ENCODE peak calls at places on chromosomes 5 and 9, in eight cellular contexts. B is fibroblast of lung, Z is transverse colon, C is heart right ventricle, M is breast epithelium, I is tibial nerve, F is stomach, S is HAP-1. V is an unnamed sample. For H3K4me1, the result is how much of the 10 kb centered on the place peaks cover.

GRCh38 chr9:18393340-18394130 is 80.4 kb upstream of the ADAMTSL1 start:
- DNase-seq in C (peak), F (peak), B (peak), I (peak), Z (peak), M (peak), S (peak), V (no peak)

GRCh38 chr5:173513521-173513991 is 102.9 kb downstream of the BOD1 start:
- DNase-seq in M (no peak), C (no peak), Z (no peak), B (no peak), F (no peak), S (no peak), I (no peak), V (no peak)

GRCh38 chr5:55154893-55155292 is 5.1 kb upstream of the GPX8 start:
- DNase-seq in I (no peak), Z (no peak), S (no peak), C (no peak), F (no peak), B (peak), M (no peak), V (no peak)

GRCh38 chr5:59665086-59665831 is 228.3 kb downstream of the PDE4D start:
- DNase-seq in S (no peak), Z (no peak), B (peak), C (no peak), M (no peak), F (no peak), I (no peak), V (no peak)

GRCh38 chr9:2837915-2838314 is 6.0 kb downstream of the PUM3 start:
- DNase-seq in S (no peak), C (no peak), M (no peak), F (no peak), I (no peak), Z (no peak), B (peak), V (no peak)

GRCh38 chr9:21810881-21811280 is 8.4 kb downstream of the MTAP start:
- DNase-seq in C (no peak), F (no peak), Z (no peak), B (no peak), M (no peak), I (no peak), S (no peak), V (peak)

GRCh38 chr9:130479587-130479986 is 34.8 kb downstream of the ASS1 start:
- DNase-seq in S (no peak), B (no peak), I (no peak), F (no peak), C (no peak), M (no peak), Z (no peak), V (no peak)

GRCh38 chr9:109255394-109255793 is 65.5 kb downstream of the EPB41L4B start:
- DNase-seq in Z (no peak), C (no peak), M (no peak), I (no peak), S (no peak), B (no peak), F (no peak), V (no peak)

GRCh38 chr9:87836951-87837715 is 45.5 kb upstream of the SPATA31E1 start:
- DNase-seq in I (no peak), C (no peak), M (no peak), B (peak), F (no peak), Z (no peak), S (no peak), V (no peak)

GRCh38 chr5:14166437-14166836 is 23.3 kb downstream of the TRIO start:
- DNase-seq in M (no peak), Z (no peak), F (no peak), I (no peak), B (no peak), S (no peak), C (no peak), V (no peak)

GRCh38 chr5:14167211-14167845 is 24.2 kb downstream of the TRIO start:
- DNase-seq in F (no peak), B (peak), M (no peak), S (no peak), I (no peak), Z (no peak), C (no peak), V (no peak)

GRCh38 chr5:14168139-14168792 is 25.1 kb downstream of the TRIO start:
- DNase-seq in I (no peak), B (no peak), Z (no peak), S (no peak), F (no peak), C (no peak), M (no peak), V (no peak)

GRCh38 chr5:14171091-14171490 is 27.9 kb downstream of the TRIO start:
- DNase-seq in C (no peak), F (no peak), I (no peak), B (peak), Z (no peak), S (no peak), M (no peak), V (no peak)

DNA sequence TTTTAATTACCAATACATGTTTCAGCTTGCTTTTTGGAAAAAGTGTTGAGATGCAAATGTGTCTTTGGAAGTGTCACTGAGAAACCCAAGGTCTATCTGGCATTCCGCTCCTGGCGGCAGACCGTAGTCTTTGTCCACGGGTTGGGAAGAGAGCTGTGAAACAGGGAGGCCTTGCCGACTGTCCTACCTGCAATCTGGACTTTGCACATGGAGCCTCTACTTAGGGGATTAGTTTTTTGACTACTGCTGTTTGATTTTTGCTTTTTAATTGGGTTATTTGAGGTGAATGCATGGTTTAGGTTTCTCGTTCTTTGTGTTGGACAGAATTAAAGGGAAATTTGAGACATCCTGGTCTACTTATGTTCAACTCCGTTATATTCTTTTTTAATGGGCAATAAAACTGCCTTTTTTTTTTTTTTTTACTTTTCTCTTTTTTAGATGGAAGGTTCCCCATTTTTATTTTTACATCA is 25.7 kb downstream of the TRIO start:
- DNase-seq in Z (no peak), F (no peak), I (no peak), B (no peak), M (no peak), C (no peak), S (peak), V (no peak)
- H3K4me1 ChIP-seq in Z (under half), F (half or more), I (under half), B (under half), M (under half), C (half or more), S (under half), V (half or more)

GRCh38 chr9:112049834-112050516 is 125.1 kb downstream of the SUSD1 start:
- DNase-seq in M (no peak), I (no peak), B (no peak), F (no peak), S (no peak), C (no peak), Z (no peak), V (no peak)
- H3K4me1 ChIP-seq in M (under half), I (under half), B (under half), F (under half), S (under half), C (under half), Z (under half), V (under half)

GRCh38 chr9:114895605-114896004 is 34.8 kb downstream of the TNFSF8 start:
- DNase-seq in I (no peak), F (no peak), C (no peak), B (peak), M (no peak), S (no peak), Z (no peak), V (no peak)

GRCh38 chr9:114894206-114894605 is 36.2 kb downstream of the TNFSF8 start:
- DNase-seq in Z (no peak), M (no peak), B (no peak), F (no peak), S (no peak), I (no peak), C (no peak), V (no peak)

GRCh38 chr9:114894801-114895433 is 35.5 kb downstream of the TNFSF8 start:
- DNase-seq in M (no peak), C (peak), I (no peak), F (no peak), B (peak), Z (no peak), S (no peak), V (no peak)

GRCh38 chr9:114898741-114899140 is 31.6 kb downstream of the TNFSF8 start:
- DNase-seq in S (no peak), C (peak), Z (peak), B (no peak), M (no peak), I (no peak), F (peak), V (peak)

DNA sequence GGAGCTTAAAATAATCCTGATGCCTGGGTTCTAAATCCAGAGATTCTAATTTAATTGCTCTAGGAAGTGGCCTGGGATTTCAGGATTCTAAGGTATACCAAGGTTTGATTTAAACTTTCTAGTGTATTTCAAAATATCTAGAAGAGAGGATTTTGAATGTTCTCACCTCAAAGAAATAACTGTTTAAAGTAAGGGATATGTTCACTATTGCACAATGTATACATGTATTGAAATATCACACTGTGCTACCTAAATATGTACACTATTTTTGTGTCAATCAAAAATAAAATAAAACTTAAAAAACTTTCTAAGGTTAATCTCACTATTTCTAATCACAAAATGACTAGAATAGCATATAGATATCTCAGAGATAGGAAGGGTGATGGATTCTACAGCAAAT is 34.0 kb downstream of the TNFSF8 start:
- DNase-seq in I (no peak), C (no peak), S (no peak), Z (no peak), F (no peak), M (no peak), B (no peak), V (no peak)
- H3K4me1 ChIP-seq in I (under half), C (under half), S (under half), Z (under half), F (under half), M (under half), B (under half), V (under half)

GRCh38 chr5:177304392-177305119 is 957 bp downstream of the PRELID1 start:
- DNase-seq in M (no peak), F (no peak), S (peak), C (no peak), B (no peak), I (no peak), Z (peak), V (no peak)
- H3K4me1 ChIP-seq in M (under half), F (half or more), S (under half), C (under half), B (under half), I (under half), Z (half or more), V (half or more)

GRCh38 chr9:101511009-101511408 is 22.6 kb upstream of the RNF20 start:
- DNase-seq in Z (no peak), M (no peak), C (no peak), B (no peak), I (no peak), F (no peak), S (no peak), V (no peak)
- H3K4me1 ChIP-seq in Z (under half), M (under half), C (under half), B (under half), I (under half), F (under half), S (under half), V (under half)